ENCODE peak calls at places on chromosomes 13 and 19, in seven cellular contexts. U, H, P, Y, A, O and B are unnamed samples.

GRCh38 chr13:48600374-48601364 is 53.1 kb upstream of the CYSLTR2 start:
- DNase-seq in U (no peak), H (no peak), P (peak), Y (no peak), A (no peak), O (no peak), B (no peak)

GRCh38 chr19:6100284-6100915 is 9.9 kb downstream of the RFX2 start:
- DNase-seq in U (peak), H (no peak), P (no peak), Y (no peak), A (no peak), O (no peak), B (no peak)

GRCh38 chr19:34259367-34259865 is 5.1 kb downstream of the GARRE1 start:
- DNase-seq in U (no peak), H (no peak), P (peak), Y (no peak), A (peak), O (no peak), B (no peak)

GRCh38 chr13:43023244-43023931 is at the start of gene DNAJC15:
- DNase-seq in U (peak), H (peak), P (peak), Y (peak), A (no peak), O (peak), B (peak)

GRCh38 chr13:23715762-23716235 is 145.6 kb downstream of the TNFRSF19 start:
- DNase-seq in U (no peak), H (no peak), P (no peak), Y (no peak), A (no peak), O (no peak), B (peak)

GRCh38 chr19:18317998-18318800 is 4.7 kb downstream of the LSM4 start:
- DNase-seq in U (peak), H (no peak), P (no peak), Y (no peak), A (no peak), O (no peak), B (peak)

GRCh38 chr13:59745395-59745788 is 418.3 kb downstream of the DIAPH3 start:
- DNase-seq in U (no peak), H (no peak), P (peak), Y (no peak), A (no peak), O (no peak), B (no peak)

GRCh38 chr19:38975861-38976271 is 324 bp upstream of the FBXO17 start:
- DNase-seq in U (no peak), H (no peak), P (peak), Y (no peak), A (no peak), O (peak), B (peak)

GRCh38 chr19:35027851-35028599 is 2.2 kb upstream of the SCN1B start:
- DNase-seq in U (no peak), H (peak), P (peak), Y (no peak), A (no peak), O (no peak), B (no peak)

GRCh38 chr19:29664753-29665214 is 477 bp upstream of the PLEKHF1 start:
- DNase-seq in U (no peak), H (no peak), P (no peak), Y (no peak), A (no peak), O (no peak), B (no peak)

GRCh38 chr13:49859568-49859967 is 67.1 kb upstream of the KPNA3 start:
- DNase-seq in U (no peak), H (no peak), P (peak), Y (no peak), A (no peak), O (no peak), B (no peak)

GRCh38 chr13:97369269-97369893 is 64.6 kb upstream of the RAP2A start:
- DNase-seq in U (no peak), H (no peak), P (no peak), Y (no peak), A (no peak), O (no peak), B (no peak)

GRCh38 chr13:105518086-105518485 is 1017.4 kb downstream of the EFNB2 start:
- DNase-seq in U (no peak), H (no peak), P (peak), Y (no peak), A (no peak), O (no peak), B (no peak)

GRCh38 chr13:100291626-100292025 is 202.7 kb downstream of the PCCA start:
- DNase-seq in U (no peak), H (no peak), P (no peak), Y (no peak), A (no peak), O (no peak), B (no peak)

GRCh38 chr19:23547816-23548430 is 139.1 kb downstream of the ZNF675 start:
- DNase-seq in U (no peak), H (no peak), P (no peak), Y (no peak), A (no peak), O (no peak), B (no peak)

GRCh38 chr19:37931941-37932655 is 25.1 kb downstream of the SIPA1L3 start:
- DNase-seq in U (peak), H (no peak), P (peak), Y (peak), A (peak), O (peak), B (peak)

GRCh38 chr19:19745496-19746285 is 12.8 kb upstream of the ZNF14 start:
- DNase-seq in U (no peak), H (no peak), P (no peak), Y (no peak), A (no peak), O (no peak), B (no peak)

GRCh38 chr13:78428646-78429045 is 174.7 kb downstream of the POU4F1 start:
- DNase-seq in U (no peak), H (no peak), P (no peak), Y (no peak), A (no peak), O (no peak), B (no peak)

GRCh38 chr13:60583911-60584753 is 187.1 kb downstream of the TDRD3 start:
- DNase-seq in U (peak), H (no peak), P (peak), Y (no peak), A (no peak), O (peak), B (no peak)

GRCh38 chr19:4208385-4209094 is 20.8 kb upstream of the EBI3 start:
- DNase-seq in U (no peak), H (no peak), P (peak), Y (no peak), A (no peak), O (peak), B (no peak)

GRCh38 chr19:19475845-19476828 is 39.2 kb downstream of the TSSK6 start:
- DNase-seq in U (no peak), H (no peak), P (no peak), Y (no peak), A (no peak), O (peak), B (no peak)

GRCh38 chr19:4724252-4724514 is 541 bp upstream of the DPP9 start:
- DNase-seq in U (no peak), H (no peak), P (no peak), Y (no peak), A (no peak), O (no peak), B (no peak)

GRCh38 chr13:112443191-112444000 is 67.2 kb downstream of the SPACA7 start:
- DNase-seq in U (no peak), H (no peak), P (no peak), Y (peak), A (no peak), O (peak), B (peak)

GRCh38 chr19:7998081-7998480 is 7.4 kb downstream of the ELAVL1 start:
- DNase-seq in U (no peak), H (no peak), P (peak), Y (no peak), A (no peak), O (no peak), B (no peak)

GRCh38 chr19:17234911-17235617 is 9.0 kb downstream of the OCEL1 start:
- DNase-seq in U (no peak), H (no peak), P (peak), Y (peak), A (no peak), O (peak), B (peak)

GRCh38 chr13:19927117-19927734 is 31.3 kb upstream of the ZMYM2 start:
- DNase-seq in U (no peak), H (no peak), P (peak), Y (no peak), A (peak), O (peak), B (no peak)

GRCh38 chr13:22144806-22145205 is 473.9 kb downstream of the FGF9 start:
- DNase-seq in U (no peak), H (no peak), P (no peak), Y (no peak), A (no peak), O (no peak), B (no peak)

GRCh38 chr19:55492362-55492944 is 4.2 kb downstream of the SSC5D start:
- DNase-seq in U (no peak), H (no peak), P (no peak), Y (no peak), A (peak), O (no peak), B (no peak)

GRCh38 chr19:45781282-45782161 is 768 bp downstream of the DMPK start:
- DNase-seq in U (no peak), H (peak), P (no peak), Y (peak), A (no peak), O (no peak), B (no peak)

GRCh38 chr13:103386341-103386740 is 320.1 kb upstream of the SLC10A2 start:
- DNase-seq in U (no peak), H (no peak), P (no peak), Y (no peak), A (no peak), O (no peak), B (no peak)

GRCh38 chr19:14078406-14078805 is 5.8 kb downstream of the MISP3 start:
- DNase-seq in U (no peak), H (no peak), P (peak), Y (no peak), A (no peak), O (no peak), B (no peak)

GRCh38 chr19:14073925-14074838 is 1.6 kb downstream of the MISP3 start:
- DNase-seq in U (no peak), H (no peak), P (peak), Y (peak), A (no peak), O (no peak), B (no peak)

GRCh38 chr19:14070268-14071050 is 2.1 kb upstream of the MISP3 start:
- DNase-seq in U (no peak), H (no peak), P (no peak), Y (no peak), A (no peak), O (no peak), B (no peak)

GRCh38 chr19:14072535-14073231 is at the start of gene MISP3:
- DNase-seq in U (no peak), H (no peak), P (no peak), Y (peak), A (no peak), O (peak), B (no peak)

GRCh38 chr19:14073232-14073924 is 792 bp downstream of the MISP3 start:
- DNase-seq in U (no peak), H (no peak), P (peak), Y (peak), A (peak), O (peak), B (peak)
- TF ChIP-seq CTCF in U (peak), H (no peak), P (peak), Y (no peak), A (peak), O (peak), B (peak)

DNA sequence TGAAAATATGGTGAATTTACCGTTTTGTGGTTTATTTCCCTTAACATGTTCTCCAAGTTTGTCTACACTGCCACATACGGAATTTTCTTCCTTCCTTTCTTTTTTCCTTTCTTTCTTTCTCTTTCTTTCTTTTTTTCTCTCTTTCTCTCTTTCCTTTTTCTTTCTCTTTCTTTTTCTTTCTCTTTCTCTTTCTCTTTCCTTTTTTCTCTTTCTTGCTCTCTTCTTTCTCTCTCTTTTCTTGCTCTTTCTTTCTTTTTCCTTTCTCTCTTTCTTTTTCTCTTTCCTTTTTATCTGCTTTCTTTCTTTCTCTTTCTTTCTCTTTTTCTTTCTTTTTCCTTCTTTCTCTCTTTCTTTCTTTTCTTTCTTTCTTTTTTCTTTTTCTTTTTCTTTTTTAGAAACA is 1962.3 kb upstream of the PCDH20 start:
- DNase-seq in U (no peak), H (no peak), P (no peak), Y (no peak), A (no peak), O (no peak), B (no peak)
- TF ChIP-seq CTCF in U (no peak), H (no peak), P (no peak), Y (no peak), A (no peak), O (no peak), B (no peak)

GRCh38 chr13:99086149-99086868 is 108.4 kb upstream of the DOCK9 start:
- DNase-seq in U (no peak), H (no peak), P (peak), Y (peak), A (no peak), O (peak), B (peak)
- TF ChIP-seq CTCF in U (no peak), H (no peak), P (no peak), Y (no peak), A (no peak), O (no peak), B (no peak)

DNA sequence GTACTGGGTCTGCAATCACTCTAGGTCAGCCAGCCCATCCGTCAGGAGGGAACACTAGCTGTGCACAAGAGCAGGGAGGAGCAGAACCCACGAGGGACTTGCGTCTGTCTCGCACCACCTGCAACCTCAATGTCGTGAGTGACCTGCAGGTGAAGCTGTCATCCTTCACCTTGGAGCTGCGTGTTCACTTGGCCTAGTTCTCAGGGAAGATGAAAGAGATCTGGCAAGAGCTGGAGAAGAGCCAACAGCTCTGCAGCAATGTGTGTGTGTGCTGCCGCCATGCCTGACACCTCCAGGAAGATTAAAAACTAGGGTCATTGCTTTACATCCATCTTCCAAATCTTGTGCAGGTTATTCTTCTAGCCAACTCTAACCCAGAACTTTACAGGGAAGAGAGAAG is 117.6 kb upstream of the MRI1 start:
- DNase-seq in U (no peak), H (no peak), P (no peak), Y (no peak), A (no peak), O (no peak), B (no peak)
- TF ChIP-seq CTCF in U (no peak), H (no peak), P (no peak), Y (no peak), A (no peak), O (no peak), B (no peak)

DNA sequence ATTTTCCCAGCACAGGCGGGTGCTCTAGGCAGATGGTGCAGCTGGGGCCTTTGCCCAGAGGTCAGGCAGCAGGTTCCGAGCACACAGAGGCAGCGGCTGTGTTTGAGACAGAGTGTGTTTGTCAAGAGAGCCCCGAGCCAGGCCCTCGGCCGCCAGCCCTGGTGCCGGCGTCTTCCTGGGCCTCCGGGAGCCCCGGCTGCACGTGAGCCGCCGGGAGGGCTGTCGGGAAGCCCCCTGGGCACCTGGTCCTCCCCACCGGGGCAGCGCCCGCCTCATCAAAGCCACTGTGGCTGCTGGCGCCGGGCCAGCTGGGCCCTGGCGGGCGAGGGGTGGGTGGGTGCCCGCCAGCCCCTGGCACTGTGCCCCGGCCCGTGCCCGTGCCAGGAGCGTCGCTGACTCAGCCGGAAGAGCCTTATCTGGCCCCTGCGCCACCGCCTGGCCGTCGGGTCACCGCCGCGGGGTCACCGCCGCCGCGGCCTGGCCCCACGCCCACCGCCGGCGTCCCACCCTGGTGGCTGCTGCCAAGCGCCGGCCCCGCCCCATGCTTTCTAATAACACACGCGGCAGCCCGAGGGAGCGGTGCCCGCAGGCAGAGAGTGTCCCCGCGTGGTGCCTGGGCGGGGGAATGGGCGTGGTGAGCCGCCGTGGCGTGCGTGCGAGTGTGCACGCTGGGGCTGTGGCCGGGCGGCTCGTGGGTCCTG is 14.9 kb downstream of the ARID3A start:
- DNase-seq in U (no peak), H (peak), P (peak), Y (peak), A (peak), O (no peak), B (no peak)
- TF ChIP-seq CTCF in U (no peak), H (no peak), P (no peak), Y (no peak), A (peak), O (no peak), B (no peak)

DNA sequence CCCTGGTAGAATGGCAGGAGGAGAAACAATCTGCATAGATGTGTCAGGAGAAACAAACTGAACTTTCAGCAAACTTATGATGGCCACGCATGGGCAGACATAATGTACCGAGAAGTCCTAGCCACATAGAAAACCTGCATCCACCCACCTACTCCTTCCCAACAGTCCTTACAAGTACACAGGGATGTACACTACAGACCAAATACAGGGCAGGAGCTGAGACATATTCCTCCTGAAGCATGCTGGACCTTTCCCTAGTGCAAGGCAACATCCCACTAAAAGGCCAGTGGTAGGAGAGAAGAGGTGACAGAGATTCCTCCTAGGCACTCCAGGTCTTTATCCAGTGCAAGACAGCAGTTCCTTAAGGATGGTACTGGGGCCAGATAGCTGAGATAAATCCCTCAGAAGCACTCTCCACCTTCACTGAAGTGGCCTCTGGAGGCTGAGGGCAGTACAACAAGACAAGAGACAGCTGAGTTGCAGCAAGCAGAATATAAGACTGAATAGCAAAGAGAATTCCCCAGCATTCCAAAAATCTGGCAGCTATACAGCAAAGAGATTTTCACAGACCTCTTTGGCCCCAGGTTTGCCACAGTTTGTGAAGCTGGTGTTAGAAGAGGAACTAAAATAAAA is 18.3 kb downstream of the VWA8 start:
- DNase-seq in U (no peak), H (no peak), P (peak), Y (no peak), A (peak), O (peak), B (peak)
- TF ChIP-seq CTCF in U (no peak), H (no peak), P (peak), Y (no peak), A (peak), O (peak), B (no peak)

GRCh38 chr13:32261567-32261966 is 53.6 kb downstream of the ZAR1L start:
- DNase-seq in U (no peak), H (peak), P (peak), Y (peak), A (no peak), O (no peak), B (no peak)
- TF ChIP-seq CTCF in U (no peak), H (no peak), P (no peak), Y (no peak), A (no peak), O (no peak), B (no peak)

DNA sequence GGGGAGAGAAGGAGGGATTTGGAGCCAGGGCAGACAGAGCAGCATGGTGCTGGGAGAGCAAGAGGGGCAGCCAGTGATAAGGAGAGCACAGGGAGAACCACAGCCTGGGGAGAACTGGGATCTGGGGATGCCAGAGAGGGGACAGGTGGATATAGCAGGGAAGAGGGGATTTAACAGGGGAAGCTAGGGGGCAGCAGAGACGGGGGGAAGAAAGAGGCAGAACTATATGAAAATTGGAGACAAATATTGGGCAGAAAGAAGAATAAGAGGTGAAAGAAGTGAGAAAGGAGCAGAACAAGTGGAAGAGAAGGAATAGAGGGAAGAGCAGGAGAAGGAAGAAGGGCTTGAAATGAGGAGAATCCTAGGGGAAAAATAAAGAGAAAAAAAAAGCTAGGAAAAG is 6.5 kb upstream of the ZNF528 start:
- DNase-seq in U (no peak), H (no peak), P (no peak), Y (no peak), A (no peak), O (no peak), B (no peak)
- TF ChIP-seq CTCF in U (no peak), H (no peak), P (no peak), Y (no peak), A (no peak), O (peak), B (no peak)